ENCODE peak calls at places on chromosome 15, in six cellular contexts. S is NCI-H1105, X is gastrocnemius medialis, R is GM13977, T is endothelial cell, K is HTR-8/SVneo. A is an unnamed sample.

GRCh38 chr15:87792250-87793030 is 464.1 kb downstream of the NTRK3 start:
- DNase-seq in T (no peak), R (no peak), X (no peak), K (no peak), S (no peak), A (no peak)

GRCh38 chr15:49769225-49769624 is 148.4 kb downstream of the DTWD1 start:
- DNase-seq in X (no peak), T (no peak), S (no peak), K (no peak), R (no peak), A (no peak)

GRCh38 chr15:38620851-38621594 is 56.4 kb upstream of the RASGRP1 start:
- DNase-seq in K (no peak), T (no peak), R (no peak), X (no peak), S (no peak), A (no peak)

GRCh38 chr15:76492538-76492937 is 156.0 kb downstream of the ISL2 start:
- DNase-seq in K (no peak), X (no peak), R (no peak), S (no peak), T (no peak), A (no peak)

GRCh38 chr15:35764661-35765519 is 218.9 kb upstream of the DPH6 start:
- DNase-seq in R (no peak), T (no peak), S (no peak), K (no peak), X (no peak), A (no peak)

GRCh38 chr15:70449311-70450141 is 313.8 kb downstream of the UACA start:
- DNase-seq in R (no peak), T (no peak), S (no peak), X (no peak), K (no peak), A (no peak)

GRCh38 chr15:40558952-40559742 is 5.7 kb downstream of the CCDC32 start:
- DNase-seq in K (no peak), T (no peak), R (no peak), X (no peak), S (no peak), A (no peak)

GRCh38 chr15:41022487-41023090 is 69.3 kb downstream of the CHAC1 start:
- DNase-seq in X (peak; percentile 17), K (peak; percentile 62), T (peak; percentile 62), R (peak; percentile 47), S (no peak), A (peak; percentile 48)

GRCh38 chr15:64634020-64634419 is 141.4 kb downstream of the RBPMS2 start:
- DNase-seq in K (no peak), R (peak; percentile 65), X (no peak), T (peak; percentile 24), S (no peak), A (no peak)

GRCh38 chr15:64348455-64348854 is 7.5 kb downstream of the CSNK1G1 start:
- DNase-seq in T (no peak), R (no peak), S (no peak), K (no peak), X (no peak), A (no peak)

GRCh38 chr15:70772402-70772801 is 9.0 kb upstream of the UACA start:
- DNase-seq in K (no peak), S (no peak), T (no peak), X (no peak), R (no peak), A (no peak)

GRCh38 chr15:64146520-64146884 is 5.0 kb upstream of the SNX22 start:
- DNase-seq in K (no peak), T (no peak), R (no peak), X (no peak), S (no peak), A (no peak)

GRCh38 chr15:93759626-93760025 is 471.7 kb upstream of the MCTP2 start:
- DNase-seq in K (no peak), T (no peak), X (no peak), S (no peak), R (no peak), A (no peak)

GRCh38 chr15:39922450-39923092 is 2.5 kb upstream of the GPR176 start:
- DNase-seq in S (no peak), T (no peak), K (no peak), R (no peak), X (no peak), A (no peak)

GRCh38 chr15:73887481-73887880 is 14.1 kb downstream of the TBC1D21 start:
- DNase-seq in S (no peak), X (no peak), T (no peak), R (no peak), K (no peak), A (no peak)

GRCh38 chr15:46652256-46652655 is 1017.4 kb downstream of the SQOR start:
- DNase-seq in K (no peak), T (no peak), S (no peak), R (no peak), X (no peak), A (no peak)

GRCh38 chr15:83292317-83292716 is 7.9 kb upstream of the BNC1 start:
- DNase-seq in S (no peak), R (no peak), K (no peak), T (no peak), X (no peak), A (no peak)

GRCh38 chr15:31227954-31228542 is 98.6 kb upstream of the KLF13 start:
- DNase-seq in X (no peak), T (no peak), R (peak; percentile 53), S (no peak), K (no peak), A (no peak)

GRCh38 chr15:41443275-41443674 is 26.4 kb downstream of the RTF1 start:
- DNase-seq in T (no peak), K (no peak), S (no peak), X (no peak), R (no peak), A (no peak)

GRCh38 chr15:77120576-77120975 is 49.7 kb upstream of the TSPAN3 start:
- DNase-seq in R (no peak), T (no peak), K (no peak), S (no peak), X (no peak), A (no peak)

GRCh38 chr15:39556461-39556860 is 24.4 kb upstream of the THBS1 start:
- DNase-seq in T (no peak), K (no peak), X (no peak), S (peak; percentile 31), R (no peak), A (no peak)

GRCh38 chr15:73683624-73684536 is at the start of gene CD276:
- DNase-seq in K (peak; percentile 68), S (no peak), X (peak; percentile 79), R (peak; percentile 88), T (peak; percentile 77), A (peak; percentile 80)

GRCh38 chr15:61084944-61085367 is 144.1 kb downstream of the RORA start:
- DNase-seq in K (no peak), T (no peak), S (peak; percentile 8), R (no peak), X (no peak), A (no peak)

GRCh38 chr15:31457631-31458526 is 131.2 kb downstream of the KLF13 start:
- DNase-seq in T (no peak), R (no peak), K (no peak), X (no peak), S (no peak), A (no peak)

GRCh38 chr15:66188464-66188863 is 65.1 kb downstream of the MEGF11 start:
- DNase-seq in R (no peak), S (no peak), T (no peak), K (no peak), X (no peak), A (no peak)

GRCh38 chr15:35505152-35505551 is 40.8 kb downstream of the DPH6 start:
- DNase-seq in K (no peak), X (no peak), T (no peak), S (no peak), R (no peak), A (no peak)

GRCh38 chr15:82832601-82833209 is 23.3 kb downstream of the WHAMM start:
- DNase-seq in R (peak; percentile 81), S (no peak), T (no peak), X (no peak), K (peak; percentile 78), A (peak; percentile 93)

GRCh38 chr15:89395996-89396395 is 61.4 kb upstream of the POLG start:
- DNase-seq in X (no peak), R (no peak), T (no peak), S (no peak), K (no peak), A (no peak)

GRCh38 chr15:95957854-95958253 is 372.6 kb upstream of the NR2F2 start:
- DNase-seq in X (no peak), S (no peak), R (no peak), K (no peak), T (no peak), A (no peak)

GRCh38 chr15:20645956-20646355 is 104.4 kb upstream of the GOLGA6L6 start:
- DNase-seq in T (no peak), S (no peak), K (no peak), X (peak; percentile 26), R (no peak), A (no peak)

GRCh38 chr15:84734794-84735479 is 13.5 kb upstream of the ZNF592 start:
- DNase-seq in R (peak; percentile 64), X (peak; percentile 23), S (no peak), K (peak; percentile 81), T (peak; percentile 8), A (peak; percentile 90)

GRCh38 chr15:100769975-100770340 is 109.7 kb upstream of the ALDH1A3 start:
- DNase-seq in S (no peak), T (no peak), X (no peak), K (no peak), R (no peak), A (no peak)

GRCh38 chr15:97728791-97729190 is 231.7 kb upstream of the ARRDC4 start:
- DNase-seq in K (no peak), X (no peak), R (no peak), S (no peak), T (no peak), A (no peak)

GRCh38 chr15:50881121-50882048 is 27.1 kb upstream of the AP4E1 start:
- DNase-seq in T (no peak), S (no peak), R (no peak), K (no peak), X (no peak), A (peak; percentile 11)

GRCh38 chr15:67097893-67098740 is 32.7 kb downstream of the SMAD3 start:
- DNase-seq in S (no peak), K (no peak), R (no peak), T (no peak), X (peak; percentile 62), A (no peak)